ENCODE peak calls at places on chromosomes 7 and 10, in six cellular contexts. X, B, I, G, A and M are unnamed samples. For H3K4me1, the result is how much of the 10 kb centered on the place peaks cover.

GRCh38 chr7:120054376-120055100 is 218.4 kb upstream of the KCND2 start:
- DNase-seq in B (no peak), I (no peak), X (no peak), A (no peak), G (peak), M (no peak)

GRCh38 chr10:71576842-71577241 is 142.7 kb downstream of the C10orf105 start:
- DNase-seq in A (no peak), B (no peak), X (no peak), G (no peak), I (no peak), M (no peak)

GRCh38 chr10:21826725-21827124 is 176.8 kb downstream of the DNAJC1 start:
- DNase-seq in G (no peak), I (no peak), B (no peak), A (no peak), X (no peak), M (no peak)

GRCh38 chr7:2168612-2169312 is 64.0 kb downstream of the MAD1L1 start:
- DNase-seq in G (no peak), B (no peak), A (peak), X (no peak), I (no peak), M (no peak)

GRCh38 chr7:148939128-148939747 is 55.1 kb upstream of the EZH2 start:
- DNase-seq in A (no peak), I (no peak), X (no peak), G (no peak), B (no peak), M (no peak)

GRCh38 chr7:66950763-66951162 is 29.7 kb downstream of the TMEM248 start:
- DNase-seq in I (no peak), A (no peak), X (no peak), B (no peak), G (peak), M (no peak)

GRCh38 chr7:31326416-31326815 is 14.1 kb downstream of the NEUROD6 start:
- DNase-seq in A (no peak), B (no peak), G (no peak), X (no peak), I (no peak), M (no peak)

GRCh38 chr10:88065384-88066049 is 202.1 kb downstream of the PTEN start:
- DNase-seq in I (no peak), A (no peak), G (no peak), B (no peak), X (no peak), M (no peak)

GRCh38 chr10:101818958-101819633 is 852 bp upstream of the OGA start:
- DNase-seq in B (no peak), I (no peak), A (no peak), G (no peak), X (no peak), M (no peak)

GRCh38 chr10:88657901-88658300 is 6.3 kb upstream of the LIPF start:
- DNase-seq in A (no peak), G (no peak), B (no peak), X (no peak), I (no peak), M (no peak)

GRCh38 chr7:44791278-44792219 is 4.9 kb upstream of the PPIA start:
- DNase-seq in A (no peak), I (no peak), X (no peak), G (peak), B (no peak), M (no peak)

GRCh38 chr7:16559497-16560223 is 33.0 kb downstream of the LRRC72 start:
- DNase-seq in A (no peak), G (no peak), B (no peak), I (no peak), X (no peak), M (no peak)

GRCh38 chr10:121900443-121901174 is 27.2 kb downstream of the ATE1 start:
- DNase-seq in I (no peak), A (no peak), G (peak), B (no peak), X (no peak), M (no peak)

GRCh38 chr7:272631-273030 is 17.3 kb upstream of the FOXL3 start:
- DNase-seq in I (peak), G (no peak), A (no peak), B (no peak), X (peak), M (peak)

GRCh38 chr7:29865526-29865925 is 59.2 kb downstream of the WIPF3 start:
- DNase-seq in A (peak), G (peak), X (no peak), B (no peak), I (no peak), M (no peak)

GRCh38 chr10:129418826-129419225 is 48.2 kb upstream of the MGMT start:
- DNase-seq in B (no peak), I (no peak), G (no peak), X (peak), A (no peak), M (no peak)

GRCh38 chr10:24706479-24707118 is 17.1 kb downstream of the ARHGAP21 start:
- DNase-seq in G (peak), X (no peak), I (no peak), B (peak), A (peak), M (peak)

GRCh38 chr10:95865814-95866447 is 41.8 kb upstream of the CC2D2B start:
- DNase-seq in I (no peak), X (no peak), G (no peak), A (no peak), B (no peak), M (peak)

GRCh38 chr7:151692721-151693120 is 173.0 kb upstream of the RHEB start:
- DNase-seq in G (no peak), B (no peak), A (no peak), I (peak), X (no peak), M (no peak)

GRCh38 chr7:116897661-116898060 is 35.3 kb downstream of the CAPZA2 start:
- DNase-seq in I (no peak), B (no peak), A (no peak), X (no peak), G (no peak), M (no peak)

GRCh38 chr7:16913643-16914042 is 31.9 kb upstream of the AGR3 start:
- DNase-seq in X (no peak), G (no peak), A (no peak), B (no peak), I (no peak), M (no peak)

GRCh38 chr10:130140425-130140824 is 4.2 kb downstream of the GLRX3 start:
- DNase-seq in I (no peak), G (no peak), X (no peak), B (no peak), A (no peak), M (no peak)

GRCh38 chr10:12782537-12782936 is 219.0 kb downstream of the CCDC3 start:
- DNase-seq in B (no peak), A (peak), G (peak), X (no peak), I (peak), M (peak)

GRCh38 chr7:139750459-139751095 is 27.2 kb downstream of the HIPK2 start:
- DNase-seq in B (no peak), I (no peak), G (no peak), X (no peak), A (no peak), M (no peak)

GRCh38 chr7:130441408-130441854 is 615 bp upstream of the CEP41 start:
- DNase-seq in A (peak), X (no peak), I (no peak), B (no peak), G (peak), M (no peak)

GRCh38 chr7:93575555-93576397 is 1.3 kb upstream of the CALCR start:
- DNase-seq in I (no peak), B (peak), G (no peak), A (no peak), X (peak), M (no peak)

GRCh38 chr7:128904381-128905197 is 5.9 kb downstream of the KCP start:
- DNase-seq in B (no peak), A (no peak), G (peak), I (no peak), X (no peak), M (peak)

GRCh38 chr7:73966941-73967831 is 60.8 kb upstream of the ELN start:
- DNase-seq in X (no peak), G (no peak), A (no peak), B (no peak), I (no peak), M (no peak)

GRCh38 chr7:610141-610530 is 90.5 kb upstream of the PDGFA start:
- DNase-seq in G (no peak), B (peak), X (peak), A (no peak), I (no peak), M (no peak)

GRCh38 chr7:36690514-36691187 is 33.6 kb downstream of the AOAH start:
- DNase-seq in I (no peak), X (no peak), G (no peak), A (no peak), B (no peak), M (no peak)

GRCh38 chr10:102247724-102248123 is 2.4 kb downstream of the GBF1 start:
- DNase-seq in A (no peak), I (no peak), X (no peak), G (no peak), B (no peak), M (no peak)

GRCh38 chr10:103936022-103936421 is 18.0 kb upstream of the STN1 start:
- DNase-seq in X (no peak), A (no peak), G (no peak), I (no peak), B (no peak), M (no peak)

GRCh38 chr10:46014683-46015405 is 15.6 kb downstream of the NCOA4 start:
- DNase-seq in X (no peak), B (no peak), I (no peak), A (no peak), G (no peak), M (no peak)

GRCh38 chr10:124563320-124563719 is 101.7 kb downstream of the LHPP start:
- DNase-seq in G (no peak), I (no peak), A (no peak), X (no peak), B (no peak), M (no peak)
- H3K4me1 ChIP-seq in G (under half), I (under half), A (half or more), X (under half), B (under half), M (under half)

GRCh38 chr10:69851306-69851705 is 49.6 kb downstream of the COL13A1 start:
- DNase-seq in A (no peak), B (no peak), G (no peak), X (no peak), I (no peak), M (no peak)

GRCh38 chr10:69855346-69856163 is 53.8 kb downstream of the COL13A1 start:
- DNase-seq in I (no peak), G (no peak), X (no peak), A (no peak), B (no peak), M (no peak)

GRCh38 chr10:69849790-69850189 is 48.1 kb downstream of the COL13A1 start:
- DNase-seq in I (no peak), A (no peak), X (no peak), G (no peak), B (no peak), M (no peak)

GRCh38 chr10:69854685-69855345 is 53.1 kb downstream of the COL13A1 start:
- DNase-seq in X (no peak), A (no peak), I (no peak), G (no peak), B (no peak), M (no peak)

GRCh38 chr10:69853064-69853463 is 51.4 kb downstream of the COL13A1 start:
- DNase-seq in B (no peak), X (no peak), I (no peak), G (no peak), A (no peak), M (no peak)
- H3K4me3 ChIP-seq in B (no peak), X (no peak), I (no peak), G (no peak), A (no peak), M (no peak)

GRCh38 chr10:17854044-17854652 is 45.0 kb downstream of the MRC1 start:
- DNase-seq in X (no peak), I (no peak), A (no peak), G (no peak), B (no peak), M (no peak)

GRCh38 chr10:17865351-17865750 is 56.2 kb downstream of the MRC1 start:
- DNase-seq in A (no peak), X (no peak), G (no peak), B (no peak), I (no peak), M (no peak)

GRCh38 chr10:17861760-17862159 is 52.6 kb downstream of the MRC1 start:
- DNase-seq in X (no peak), G (no peak), B (no peak), I (no peak), A (no peak), M (no peak)

GRCh38 chr10:17857040-17857439 is 47.9 kb downstream of the MRC1 start:
- DNase-seq in B (no peak), A (no peak), I (no peak), G (no peak), X (no peak), M (no peak)

GRCh38 chr10:17859492-17860156 is 50.5 kb downstream of the MRC1 start:
- DNase-seq in X (no peak), A (no peak), G (no peak), I (no peak), B (no peak), M (no peak)
- TF ChIP-seq CTCF in X (no peak), A (no peak), G (no peak), I (no peak), B (no peak), M (no peak)

GRCh38 chr10:62058476-62058875 is 157.0 kb downstream of the ARID5B start:
- DNase-seq in I (no peak), X (no peak), B (no peak), A (no peak), G (no peak), M (no peak)
- H3K4me1 ChIP-seq in I (half or more), X (half or more), B (under half), A (half or more), G (under half), M (under half)

GRCh38 chr7:95501261-95501816 is 15.6 kb downstream of the ASB4 start:
- DNase-seq in B (no peak), G (no peak), A (no peak), I (no peak), X (no peak), M (no peak)
- H3K4me3 ChIP-seq in B (no peak), G (no peak), A (no peak), I (no peak), X (no peak), M (no peak)